ENCODE peak calls at places on chromosomes 11 and 22, in four cellular contexts. G is A549, S is K562, N is HepG2. E is an unnamed sample.

GRCh38 chr11:6315811-6316425 is 4.4 kb downstream of the CAVIN3 start:
- DNase-seq in G (peak; percentile 82), S (peak; percentile 79), N (peak; percentile 45), E (peak; percentile 71)

GRCh38 chr11:58640386-58641023 is 18.0 kb downstream of the CNTF start:
- DNase-seq in G (no peak), S (no peak), N (no peak), E (peak; percentile 25)

GRCh38 chr22:37533995-37534394 is 14.8 kb upstream of the CARD10 start:
- DNase-seq in G (no peak), S (no peak), N (no peak), E (peak; percentile 92)

GRCh38 chr11:132802932-132803331 is 729.4 kb downstream of the OPCML start:
- DNase-seq in G (no peak), S (no peak), N (no peak), E (no peak)

GRCh38 chr11:16787035-16787744 is 48.7 kb downstream of the C11orf58 start:
- DNase-seq in G (no peak), S (no peak), N (no peak), E (no peak)

GRCh38 chr22:20101638-20102037 is 14.3 kb upstream of the RANBP1 start:
- DNase-seq in G (no peak), S (no peak), N (no peak), E (no peak)

GRCh38 chr11:12785901-12786300 is 111.7 kb downstream of the TEAD1 start:
- DNase-seq in G (no peak), S (no peak), N (no peak), E (no peak)

GRCh38 chr22:28998681-28999080 is 63.0 kb downstream of the C22orf31 start:
- DNase-seq in G (no peak), S (no peak), N (no peak), E (no peak)

GRCh38 chr22:48737461-48738203 is 1090.0 kb downstream of the BRD1 start:
- DNase-seq in G (no peak), S (no peak), N (no peak), E (no peak)

GRCh38 chr22:22022255-22022840 is 39.8 kb upstream of the TOP3B start:
- DNase-seq in G (no peak), S (peak; percentile 57), N (no peak), E (no peak)
- TF ChIP-seq MYC in G (no peak), S (no peak), N (no peak), E (no peak)

GRCh38 chr11:77994434-77995362 is at the start of gene INTS4:
- DNase-seq in G (peak; percentile 95), S (peak; percentile 96), N (peak; percentile 99), E (peak; percentile 100)
- TF ChIP-seq POLR2A in G (peak; percentile 75), S (peak; percentile 80), N (peak; percentile 75), E (peak; percentile 72)

GRCh38 chr11:128904303-128904871 is 13.2 kb downstream of the KCNJ5 start:
- DNase-seq in G (no peak), S (no peak), N (no peak), E (peak; percentile 28)
- TF ChIP-seq MAX in G (no peak), S (no peak), N (no peak), E (no peak)

DNA sequence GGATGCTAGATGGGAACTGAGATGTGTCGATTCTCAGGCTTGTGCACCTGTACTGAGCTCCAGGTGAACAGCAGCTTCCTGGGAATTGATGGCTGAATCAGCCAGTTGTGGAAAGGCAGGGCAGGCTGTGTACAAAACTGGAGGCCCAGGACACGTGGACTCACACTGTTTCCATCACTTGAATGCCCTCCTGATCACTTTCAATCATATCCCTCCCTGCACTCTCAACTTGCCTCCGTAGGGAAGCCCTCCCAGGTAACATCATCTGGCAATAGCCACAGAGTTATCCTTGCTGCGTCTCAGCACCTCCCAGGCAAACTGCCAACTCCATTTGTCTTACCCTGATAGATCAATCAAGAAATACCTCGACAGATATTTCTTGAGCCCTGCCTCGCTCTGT is 10.1 kb downstream of the FAM83F start:
- DNase-seq in G (no peak), S (no peak), N (no peak), E (no peak)
- TF ChIP-seq MYC in G (no peak), S (no peak), N (no peak), E (no peak)

GRCh38 chr22:30424471-30425326 is 869 bp upstream of the MTFP1 start:
- DNase-seq in G (no peak), S (no peak), N (no peak), E (no peak)

GRCh38 chr22:30423959-30424380 is 1.6 kb upstream of the MTFP1 start:
- DNase-seq in G (peak; percentile 95), S (peak; percentile 96), N (peak; percentile 99), E (peak; percentile 99)

GRCh38 chr22:30421695-30422480 is 3.7 kb upstream of the MTFP1 start:
- DNase-seq in G (no peak), S (peak; percentile 77), N (peak; percentile 86), E (no peak)

GRCh38 chr22:30423296-30423958 is 2.1 kb upstream of the MTFP1 start:
- DNase-seq in G (no peak), S (no peak), N (no peak), E (peak; percentile 63)

GRCh38 chr22:30422481-30423295 is 2.9 kb upstream of the MTFP1 start:
- DNase-seq in G (peak; percentile 75), S (peak; percentile 40), N (peak; percentile 81), E (peak; percentile 74)
- TF ChIP-seq POLR2A in G (no peak), S (no peak), N (no peak), E (no peak)

DNA sequence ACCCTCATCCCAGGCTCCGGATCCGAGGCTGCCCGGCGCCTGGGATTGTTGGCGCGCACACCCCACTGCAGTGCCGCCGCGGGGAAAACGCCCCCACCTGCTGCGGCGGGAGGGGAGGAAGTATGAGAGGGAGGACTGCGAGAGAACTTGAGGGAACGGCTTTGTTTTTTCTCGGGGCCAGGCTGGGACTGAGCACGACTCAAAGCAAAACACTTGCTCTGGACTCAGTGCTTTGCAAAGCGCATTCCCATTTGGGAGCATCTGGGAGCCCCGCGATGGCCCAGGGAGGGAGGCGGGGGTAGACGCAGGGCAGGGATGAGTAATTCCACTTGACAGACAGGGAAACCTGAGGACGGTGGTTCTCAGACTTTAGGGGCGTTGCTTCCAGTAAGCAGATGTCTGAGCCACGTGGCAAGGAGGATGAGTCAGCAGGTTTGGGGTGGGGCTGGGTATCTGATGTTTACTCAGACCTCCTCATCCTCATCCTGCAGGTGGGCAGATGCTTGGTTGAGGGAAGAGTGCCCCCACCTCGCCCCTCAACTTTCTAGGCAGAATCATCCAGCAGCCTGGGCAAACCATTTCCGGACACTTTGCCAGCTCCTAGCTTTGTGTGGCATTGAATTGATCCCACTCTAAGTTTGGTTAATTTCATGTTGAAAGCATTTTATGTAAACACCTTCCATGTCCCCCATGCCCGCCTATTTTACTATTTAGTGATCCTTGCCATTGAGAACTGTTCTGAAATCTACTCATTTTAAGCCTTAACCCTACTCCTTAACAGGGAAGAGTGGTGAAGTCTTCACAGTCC is 1.5 kb downstream of the MIAT start:
- DNase-seq in G (peak; percentile 79), S (peak; percentile 82), N (no peak), E (peak; percentile 84)
- TF ChIP-seq MAX in G (peak; percentile 93), S (peak; percentile 81), N (no peak), E (peak; percentile 97)

GRCh38 chr11:71145368-71145767 is 107.0 kb downstream of the SHANK2 start:
- DNase-seq in G (no peak), S (no peak), N (no peak), E (no peak)

GRCh38 chr11:71144736-71145135 is 107.6 kb downstream of the SHANK2 start:
- DNase-seq in G (no peak), S (no peak), N (no peak), E (no peak)

GRCh38 chr11:71145988-71146824 is 106.2 kb downstream of the SHANK2 start:
- DNase-seq in G (no peak), S (no peak), N (no peak), E (no peak)

GRCh38 chr11:71146846-71147245 is 105.5 kb downstream of the SHANK2 start:
- DNase-seq in G (no peak), S (no peak), N (no peak), E (no peak)

DNA sequence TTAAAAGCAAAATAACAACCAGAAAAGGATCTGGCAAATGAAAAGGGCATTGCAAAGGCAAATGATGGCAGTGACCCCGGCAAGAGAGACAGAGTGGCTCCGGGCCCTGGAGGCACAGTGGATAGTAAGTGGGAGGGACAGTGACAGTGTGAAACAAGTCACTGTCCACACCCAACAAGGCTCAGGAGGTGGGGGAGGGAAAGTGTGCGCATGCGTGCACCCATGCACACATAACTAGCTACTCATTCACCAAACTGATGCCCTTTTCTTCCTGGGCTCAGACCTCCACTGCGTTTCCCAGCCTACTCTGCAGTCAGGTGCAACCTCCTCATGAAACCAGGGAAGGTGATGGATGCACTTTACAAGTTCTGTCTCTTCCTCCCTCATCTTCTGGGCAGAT is 108.4 kb downstream of the SHANK2 start:
- DNase-seq in G (no peak), S (peak; percentile 74), N (no peak), E (no peak)
- TF ChIP-seq MYC in G (no peak), S (no peak), N (no peak), E (no peak)